ENCODE peak calls at places on chromosomes 5 and 9, in four cellular contexts. B, U, A and K are unnamed samples. For H3K4me1, the result is how much of the 10 kb centered on the place peaks cover.

GRCh38 chr9:94525396-94526035 is 29.4 kb upstream of the PCAT7 start:
- DNase-seq in B (no peak), U (no peak), A (no peak), K (no peak)

GRCh38 chr5:142876817-142877216 is 106.6 kb downstream of the ARHGAP26 start:
- DNase-seq in A (no peak), U (no peak), B (no peak), K (no peak)

GRCh38 chr5:148734518-148734917 is 80.2 kb upstream of the HTR4 start:
- DNase-seq in A (no peak), B (no peak), U (no peak), K (no peak)

GRCh38 chr9:738209-738915 is 103.1 kb upstream of the DMRT1 start:
- DNase-seq in B (peak), U (peak), A (peak), K (peak)

GRCh38 chr5:78841767-78842166 is 143.3 kb downstream of the ARSB start:
- DNase-seq in U (no peak), A (no peak), B (peak), K (peak)

GRCh38 chr9:116087751-116088194 is 65.8 kb upstream of the PAPPA start:
- DNase-seq in U (peak), A (peak), B (peak), K (peak)

GRCh38 chr9:22084336-22085035 is 75.4 kb upstream of the CDKN2B start:
- DNase-seq in A (peak), B (peak), U (peak), K (peak)

GRCh38 chr5:56692359-56693219 is 122.8 kb upstream of the MAP3K1 start:
- DNase-seq in A (no peak), B (no peak), U (no peak), K (no peak)

GRCh38 chr9:80251778-80252177 is 680.0 kb downstream of the TLE4 start:
- DNase-seq in U (no peak), A (no peak), B (no peak), K (no peak)

GRCh38 chr5:50406874-50407273 is 34.2 kb downstream of the EMB start:
- DNase-seq in B (no peak), U (peak), A (no peak), K (no peak)

GRCh38 chr9:134303601-134304000 is 22.7 kb upstream of the RXRA start:
- DNase-seq in A (no peak), U (no peak), B (no peak), K (no peak)

GRCh38 chr9:81584099-81584498 is 105.2 kb downstream of the TLE1 start:
- DNase-seq in B (no peak), U (no peak), A (no peak), K (no peak)

GRCh38 chr9:90909225-90909624 is 107.6 kb downstream of the SYK start:
- DNase-seq in U (no peak), B (no peak), A (no peak), K (no peak)

GRCh38 chr5:150498501-150498900 is 9.4 kb upstream of the NDST1 start:
- DNase-seq in B (no peak), U (no peak), A (peak), K (no peak)

GRCh38 chr5:150496534-150496933 is 11.4 kb upstream of the NDST1 start:
- DNase-seq in U (no peak), B (no peak), A (no peak), K (no peak)

GRCh38 chr5:150497989-150498317 is 10.0 kb upstream of the NDST1 start:
- DNase-seq in A (no peak), U (no peak), B (no peak), K (no peak)

GRCh38 chr5:150496098-150496497 is 11.8 kb upstream of the NDST1 start:
- DNase-seq in A (no peak), U (no peak), B (no peak), K (no peak)

GRCh38 chr5:150497274-150497988 is 10.5 kb upstream of the NDST1 start:
- DNase-seq in B (peak), U (peak), A (peak), K (peak)
- H3K4me1 ChIP-seq in B (half or more), U (half or more), A (under half), K (half or more)

DNA sequence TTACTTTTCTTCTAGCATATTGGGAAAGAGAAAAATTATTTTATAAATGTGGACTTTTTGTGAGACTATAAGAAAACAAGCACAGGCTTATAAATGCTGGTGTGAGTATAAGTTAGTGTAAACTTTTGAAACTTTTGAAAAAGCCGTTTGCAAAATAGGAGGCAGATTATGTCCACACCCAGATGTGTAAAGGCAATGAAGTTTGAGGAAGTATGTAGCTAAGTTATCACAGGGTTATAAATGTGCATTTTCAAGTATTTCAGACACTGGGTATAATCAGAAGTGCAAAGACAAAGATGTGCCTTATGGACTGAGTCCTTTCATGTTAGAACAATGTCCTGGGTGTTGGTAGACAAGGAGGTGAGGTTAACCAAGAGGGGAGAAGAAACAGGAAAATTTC is 85.5 kb downstream of the ANXA1 start:
- DNase-seq in U (no peak), B (no peak), A (no peak), K (no peak)
- TF ChIP-seq EZH2 in U (no peak), B (no peak), A (no peak), K (no peak)

GRCh38 chr5:107806271-107806670 is 135.5 kb upstream of the EFNA5 start:
- DNase-seq in B (no peak), U (no peak), A (no peak), K (no peak)
- H2AFZ ChIP-seq in B (no peak), U (no peak), A (no peak), K (peak)

GRCh38 chr9:136245194-136246150 is at the start of gene QSOX2:
- DNase-seq in A (peak), U (peak), B (peak), K (peak)

GRCh38 chr9:136242908-136243525 is 2.6 kb downstream of the QSOX2 start:
- DNase-seq in A (no peak), B (no peak), U (no peak), K (no peak)

GRCh38 chr9:136243631-136244030 is 2.0 kb downstream of the QSOX2 start:
- DNase-seq in A (no peak), U (no peak), B (no peak), K (no peak)

GRCh38 chr9:136244776-136245193 is 827 bp downstream of the QSOX2 start:
- DNase-seq in B (no peak), A (no peak), U (peak), K (no peak)

DNA sequence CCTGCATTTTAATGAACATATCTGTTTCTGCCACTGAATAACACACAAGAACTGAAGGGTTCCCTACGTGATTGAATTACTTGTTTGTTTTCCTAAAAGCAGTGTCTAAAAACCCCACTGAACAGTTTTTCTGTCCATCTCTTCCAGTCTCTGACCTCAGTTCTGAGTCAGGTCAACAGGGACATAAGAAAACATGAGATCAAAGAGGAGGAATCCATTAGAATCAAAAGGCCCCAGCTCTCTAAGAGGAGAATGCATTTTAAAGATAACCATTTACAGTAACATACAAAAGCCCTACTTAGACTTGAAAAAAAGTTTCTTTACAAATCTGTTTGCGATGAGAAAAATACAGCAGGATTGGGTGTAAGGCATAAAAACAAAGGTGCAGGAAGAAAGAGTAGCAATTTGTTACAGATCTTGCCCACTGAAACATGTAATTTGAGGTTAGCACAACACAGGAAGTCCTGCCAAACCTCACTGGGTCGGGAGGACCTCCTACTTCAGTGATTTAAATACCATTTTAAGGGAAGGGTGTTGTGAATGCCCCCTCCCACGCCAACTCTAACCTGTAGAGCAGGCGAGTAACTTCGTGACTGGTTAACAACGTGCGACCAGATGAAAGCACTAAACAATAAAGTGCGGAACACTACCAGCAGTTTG is 1.4 kb downstream of the QSOX2 start:
- DNase-seq in A (no peak), U (no peak), B (peak), K (peak)
- H3K4me1 ChIP-seq in A (under half), U (under half), B (under half), K (under half)

GRCh38 chr9:16125637-16126036 is 572.8 kb downstream of the CCDC171 start:
- DNase-seq in B (peak), U (no peak), A (no peak), K (peak)

GRCh38 chr9:16131269-16131668 is 578.4 kb downstream of the CCDC171 start:
- DNase-seq in A (no peak), B (peak), U (peak), K (no peak)

GRCh38 chr9:16126042-16126441 is 573.2 kb downstream of the CCDC171 start:
- DNase-seq in B (peak), A (no peak), U (no peak), K (peak)

GRCh38 chr9:16132513-16132912 is 579.7 kb downstream of the CCDC171 start:
- DNase-seq in B (peak), U (no peak), A (no peak), K (peak)

GRCh38 chr9:16128003-16128402 is 575.2 kb downstream of the CCDC171 start:
- DNase-seq in U (no peak), B (no peak), A (no peak), K (no peak)
- TF ChIP-seq EZH2 in U (no peak), B (no peak), A (no peak), K (no peak)

DNA sequence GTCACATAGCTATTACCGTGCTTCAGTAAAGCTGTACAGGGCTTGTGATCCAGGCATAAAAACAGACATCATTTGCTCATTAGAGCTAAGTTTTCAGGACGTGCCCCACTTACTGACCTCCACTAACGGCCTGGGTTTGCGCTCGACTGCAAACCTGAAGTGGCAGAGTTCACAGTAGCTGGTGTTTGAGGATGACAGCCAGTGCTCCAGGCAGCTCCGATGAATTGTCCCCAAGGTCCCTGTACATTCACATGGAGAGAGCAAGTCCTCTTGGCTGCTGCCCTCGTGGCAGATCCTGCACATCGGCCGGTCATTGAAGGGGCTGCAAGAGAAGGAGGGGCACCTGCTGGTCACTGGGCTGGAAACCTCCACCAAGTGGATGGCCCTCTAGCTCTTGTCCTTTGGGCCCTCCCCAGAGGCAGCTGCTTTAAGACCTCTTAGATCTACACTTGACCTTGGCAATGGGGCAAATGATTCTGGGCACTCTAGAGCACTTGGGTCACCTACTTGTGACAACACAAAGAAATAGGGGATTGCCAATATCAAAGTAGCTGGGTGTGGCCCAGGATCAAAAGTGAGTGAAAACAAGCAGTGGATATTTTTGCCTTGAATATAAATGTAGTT is 115.4 kb downstream of the MARCHF3 start:
- DNase-seq in U (no peak), A (no peak), B (no peak), K (no peak)
- H2AFZ ChIP-seq in U (no peak), A (no peak), B (no peak), K (no peak)

DNA sequence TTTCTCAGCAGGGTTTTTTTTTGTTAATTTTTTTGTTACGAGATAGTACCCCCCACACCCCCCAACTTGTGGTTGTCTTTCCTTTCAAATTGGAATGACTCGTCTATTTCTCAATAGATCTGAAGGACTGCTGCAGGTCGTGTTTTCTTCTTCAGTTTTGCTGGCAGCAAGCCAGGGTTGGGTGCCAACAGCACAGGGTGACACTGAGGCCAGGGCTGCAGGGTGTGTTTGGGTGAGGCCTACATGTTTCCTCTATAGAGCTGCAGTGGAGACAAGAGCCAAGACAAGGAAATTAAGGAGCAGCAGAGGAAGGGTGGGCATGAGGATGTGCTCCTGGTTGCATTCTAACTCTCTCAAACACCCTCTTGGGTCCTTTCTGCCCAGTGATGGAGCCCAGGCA is 52.2 kb downstream of the NXNL2 start:
- DNase-seq in U (no peak), A (no peak), B (no peak), K (no peak)
- H3K4me1 ChIP-seq in U (under half), A (under half), B (under half), K (under half)